ENCODE peak calls at places on chromosome 12, in seven cellular contexts. One of them, this sample, is unnamed.

GRCh38 chr12:12985817-12986408 is 14.2 kb downstream of the HEBP1 start:
- DNase-seq in amniotic stem cell: no peak
- DNase-seq in progenitor cell of endocrine pancreas: no peak
- DNase-seq in NCI-H1417 treated with DMSO at 0.1 percent for 48 hours: no peak
- DNase-seq in stomach: no peak
- DNase-seq in NB4: peak
- DNase-seq in NCI-H1105: no peak
- DNase-seq in this sample: no peak

GRCh38 chr12:104498211-104498801 is 41.6 kb downstream of the CHST11 start:
- DNase-seq in NCI-H1417 treated with DMSO at 0.1 percent for 48 hours: no peak
- DNase-seq in amniotic stem cell: no peak
- DNase-seq in stomach: no peak
- DNase-seq in NB4: peak
- DNase-seq in NCI-H1105: no peak
- DNase-seq in progenitor cell of endocrine pancreas: no peak
- DNase-seq in this sample: no peak

GRCh38 chr12:25155031-25155576 is 39.9 kb downstream of the DNAI7 start:
- DNase-seq in NCI-H1417 treated with DMSO at 0.1 percent for 48 hours: no peak
- DNase-seq in progenitor cell of endocrine pancreas: no peak
- DNase-seq in NCI-H1105: no peak
- DNase-seq in stomach: no peak
- DNase-seq in NB4: peak
- DNase-seq in amniotic stem cell: peak
- DNase-seq in this sample: no peak

GRCh38 chr12:108033091-108033490 is 96.0 kb upstream of the WSCD2 start:
- DNase-seq in NB4: no peak
- DNase-seq in NCI-H1417 treated with DMSO at 0.1 percent for 48 hours: no peak
- DNase-seq in amniotic stem cell: no peak
- DNase-seq in stomach: no peak
- DNase-seq in progenitor cell of endocrine pancreas: no peak
- DNase-seq in NCI-H1105: no peak
- DNase-seq in this sample: no peak

GRCh38 chr12:87140257-87140656 is 884.1 kb upstream of the MGAT4C start:
- DNase-seq in NCI-H1417 treated with DMSO at 0.1 percent for 48 hours: no peak
- DNase-seq in NCI-H1105: no peak
- DNase-seq in stomach: no peak
- DNase-seq in NB4: no peak
- DNase-seq in amniotic stem cell: no peak
- DNase-seq in progenitor cell of endocrine pancreas: no peak
- DNase-seq in this sample: no peak

GRCh38 chr12:43912851-43913250 is 77.0 kb downstream of the TMEM117 start:
- DNase-seq in NCI-H1417 treated with DMSO at 0.1 percent for 48 hours: no peak
- DNase-seq in NCI-H1105: no peak
- DNase-seq in stomach: no peak
- DNase-seq in amniotic stem cell: no peak
- DNase-seq in NB4: no peak
- DNase-seq in progenitor cell of endocrine pancreas: no peak
- DNase-seq in this sample: no peak

GRCh38 chr12:4277856-4278581 is 4.5 kb downstream of the CCND2 start:
- DNase-seq in amniotic stem cell: no peak
- DNase-seq in progenitor cell of endocrine pancreas: no peak
- DNase-seq in stomach: no peak
- DNase-seq in NCI-H1105: no peak
- DNase-seq in NCI-H1417 treated with DMSO at 0.1 percent for 48 hours: no peak
- DNase-seq in NB4: no peak
- DNase-seq in this sample: no peak

GRCh38 chr12:20024194-20024593 is 344.1 kb upstream of the PDE3A start:
- DNase-seq in NCI-H1105: no peak
- DNase-seq in NCI-H1417 treated with DMSO at 0.1 percent for 48 hours: no peak
- DNase-seq in NB4: no peak
- DNase-seq in progenitor cell of endocrine pancreas: no peak
- DNase-seq in amniotic stem cell: no peak
- DNase-seq in stomach: no peak
- DNase-seq in this sample: no peak

GRCh38 chr12:48525332-48525731 is at the start of gene OR8S1:
- DNase-seq in NCI-H1417 treated with DMSO at 0.1 percent for 48 hours: no peak
- DNase-seq in progenitor cell of endocrine pancreas: no peak
- DNase-seq in NCI-H1105: no peak
- DNase-seq in stomach: no peak
- DNase-seq in amniotic stem cell: no peak
- DNase-seq in NB4: no peak
- DNase-seq in this sample: no peak

GRCh38 chr12:4322789-4323188 is 1.8 kb downstream of the TIGAR start:
- DNase-seq in stomach: no peak
- DNase-seq in NCI-H1417 treated with DMSO at 0.1 percent for 48 hours: no peak
- DNase-seq in NCI-H1105: no peak
- DNase-seq in NB4: no peak
- DNase-seq in amniotic stem cell: no peak
- DNase-seq in progenitor cell of endocrine pancreas: no peak
- DNase-seq in this sample: no peak

GRCh38 chr12:121678721-121679300 is 9.4 kb upstream of the MORN3 start:
- DNase-seq in progenitor cell of endocrine pancreas: no peak
- DNase-seq in NB4: no peak
- DNase-seq in stomach: no peak
- DNase-seq in amniotic stem cell: no peak
- DNase-seq in NCI-H1417 treated with DMSO at 0.1 percent for 48 hours: no peak
- DNase-seq in NCI-H1105: no peak
- DNase-seq in this sample: no peak

GRCh38 chr12:13173537-13173936 is 23.0 kb upstream of the EMP1 start:
- DNase-seq in NB4: peak
- DNase-seq in NCI-H1417 treated with DMSO at 0.1 percent for 48 hours: no peak
- DNase-seq in stomach: peak
- DNase-seq in amniotic stem cell: peak
- DNase-seq in progenitor cell of endocrine pancreas: no peak
- DNase-seq in NCI-H1105: no peak
- DNase-seq in this sample: peak

GRCh38 chr12:28328967-28329366 is 138.7 kb downstream of the CCDC91 start:
- DNase-seq in NB4: no peak
- DNase-seq in progenitor cell of endocrine pancreas: no peak
- DNase-seq in NCI-H1105: no peak
- DNase-seq in NCI-H1417 treated with DMSO at 0.1 percent for 48 hours: no peak
- DNase-seq in amniotic stem cell: no peak
- DNase-seq in stomach: no peak
- DNase-seq in this sample: no peak

GRCh38 chr12:7369274-7369729 is 65.4 kb downstream of the ACSM4 start:
- DNase-seq in stomach: no peak
- DNase-seq in NCI-H1105: no peak
- DNase-seq in amniotic stem cell: no peak
- DNase-seq in NCI-H1417 treated with DMSO at 0.1 percent for 48 hours: no peak
- DNase-seq in progenitor cell of endocrine pancreas: no peak
- DNase-seq in NB4: peak
- DNase-seq in this sample: no peak

GRCh38 chr12:20798561-20798960 is 11.9 kb upstream of the SLCO1B3 start:
- DNase-seq in stomach: no peak
- DNase-seq in progenitor cell of endocrine pancreas: no peak
- DNase-seq in NCI-H1105: peak
- DNase-seq in NB4: peak
- DNase-seq in amniotic stem cell: no peak
- DNase-seq in NCI-H1417 treated with DMSO at 0.1 percent for 48 hours: no peak
- DNase-seq in this sample: no peak

GRCh38 chr12:132946507-132946820 is 9.6 kb downstream of the ZNF605 start:
- DNase-seq in progenitor cell of endocrine pancreas: no peak
- DNase-seq in amniotic stem cell: no peak
- DNase-seq in NCI-H1105: no peak
- DNase-seq in NCI-H1417 treated with DMSO at 0.1 percent for 48 hours: no peak
- DNase-seq in stomach: no peak
- DNase-seq in NB4: no peak
- DNase-seq in this sample: no peak

GRCh38 chr12:94327819-94328218 is 131.8 kb downstream of the CEP83 start:
- DNase-seq in amniotic stem cell: no peak
- DNase-seq in progenitor cell of endocrine pancreas: no peak
- DNase-seq in stomach: no peak
- DNase-seq in NCI-H1105: no peak
- DNase-seq in NB4: no peak
- DNase-seq in NCI-H1417 treated with DMSO at 0.1 percent for 48 hours: no peak
- DNase-seq in this sample: no peak

GRCh38 chr12:68896881-68897540 is 36.0 kb downstream of the CPM start:
- DNase-seq in NCI-H1417 treated with DMSO at 0.1 percent for 48 hours: no peak
- DNase-seq in progenitor cell of endocrine pancreas: no peak
- DNase-seq in stomach: no peak
- DNase-seq in NCI-H1105: no peak
- DNase-seq in NB4: peak
- DNase-seq in amniotic stem cell: no peak
- DNase-seq in this sample: no peak

GRCh38 chr12:132161796-132162507 is 17.7 kb downstream of the NOC4L start:
- DNase-seq in stomach: no peak
- DNase-seq in progenitor cell of endocrine pancreas: no peak
- DNase-seq in amniotic stem cell: no peak
- DNase-seq in NB4: no peak
- DNase-seq in NCI-H1105: no peak
- DNase-seq in NCI-H1417 treated with DMSO at 0.1 percent for 48 hours: no peak
- DNase-seq in this sample: no peak

GRCh38 chr12:58443981-58444371 is 476.3 kb downstream of the LRIG3 start:
- DNase-seq in stomach: no peak
- DNase-seq in NCI-H1417 treated with DMSO at 0.1 percent for 48 hours: no peak
- DNase-seq in progenitor cell of endocrine pancreas: no peak
- DNase-seq in NB4: no peak
- DNase-seq in NCI-H1105: no peak
- DNase-seq in amniotic stem cell: no peak
- DNase-seq in this sample: no peak

GRCh38 chr12:129854591-129854990 is 49.2 kb downstream of the TMEM132D start:
- DNase-seq in NB4: no peak
- DNase-seq in NCI-H1417 treated with DMSO at 0.1 percent for 48 hours: no peak
- DNase-seq in stomach: no peak
- DNase-seq in progenitor cell of endocrine pancreas: no peak
- DNase-seq in NCI-H1105: no peak
- DNase-seq in amniotic stem cell: no peak
- DNase-seq in this sample: no peak

GRCh38 chr12:132797820-132798570 is 30.7 kb downstream of the GOLGA3 start:
- DNase-seq in stomach: no peak
- DNase-seq in NCI-H1105: no peak
- DNase-seq in progenitor cell of endocrine pancreas: no peak
- DNase-seq in NB4: no peak
- DNase-seq in NCI-H1417 treated with DMSO at 0.1 percent for 48 hours: no peak
- DNase-seq in amniotic stem cell: no peak
- DNase-seq in this sample: no peak

GRCh38 chr12:77238368-77238767 is 173.0 kb upstream of the E2F7 start:
- DNase-seq in NCI-H1417 treated with DMSO at 0.1 percent for 48 hours: no peak
- DNase-seq in progenitor cell of endocrine pancreas: no peak
- DNase-seq in amniotic stem cell: no peak
- DNase-seq in NB4: no peak
- DNase-seq in stomach: no peak
- DNase-seq in NCI-H1105: no peak
- DNase-seq in this sample: no peak

GRCh38 chr12:104294845-104295674 is 8.5 kb upstream of the EID3 start:
- DNase-seq in amniotic stem cell: no peak
- DNase-seq in progenitor cell of endocrine pancreas: no peak
- DNase-seq in NCI-H1105: no peak
- DNase-seq in NCI-H1417 treated with DMSO at 0.1 percent for 48 hours: no peak
- DNase-seq in NB4: no peak
- DNase-seq in stomach: no peak
- DNase-seq in this sample: no peak

GRCh38 chr12:115570271-115570777 is 707.2 kb downstream of the MED13L start:
- DNase-seq in NB4: no peak
- DNase-seq in progenitor cell of endocrine pancreas: no peak
- DNase-seq in stomach: no peak
- DNase-seq in NCI-H1105: peak
- DNase-seq in NCI-H1417 treated with DMSO at 0.1 percent for 48 hours: no peak
- DNase-seq in amniotic stem cell: peak
- DNase-seq in this sample: no peak

GRCh38 chr12:105945935-105946334 is 192.8 kb downstream of the NUAK1 start:
- DNase-seq in amniotic stem cell: no peak
- DNase-seq in stomach: no peak
- DNase-seq in progenitor cell of endocrine pancreas: no peak
- DNase-seq in NCI-H1417 treated with DMSO at 0.1 percent for 48 hours: no peak
- DNase-seq in NCI-H1105: no peak
- DNase-seq in NB4: no peak
- DNase-seq in this sample: no peak

GRCh38 chr12:130339946-130340345 is 2.3 kb downstream of the PIWIL1 start:
- DNase-seq in NB4: no peak
- DNase-seq in NCI-H1105: no peak
- DNase-seq in stomach: no peak
- DNase-seq in amniotic stem cell: no peak
- DNase-seq in progenitor cell of endocrine pancreas: no peak
- DNase-seq in NCI-H1417 treated with DMSO at 0.1 percent for 48 hours: no peak
- DNase-seq in this sample: peak

GRCh38 chr12:40286583-40286982 is 61.8 kb downstream of the LRRK2 start:
- DNase-seq in amniotic stem cell: no peak
- DNase-seq in stomach: no peak
- DNase-seq in NCI-H1417 treated with DMSO at 0.1 percent for 48 hours: no peak
- DNase-seq in NB4: no peak
- DNase-seq in NCI-H1105: no peak
- DNase-seq in progenitor cell of endocrine pancreas: no peak
- DNase-seq in this sample: no peak

GRCh38 chr12:88922816-88923215 is 342.5 kb upstream of the KITLG start:
- DNase-seq in NCI-H1105: no peak
- DNase-seq in NB4: no peak
- DNase-seq in progenitor cell of endocrine pancreas: no peak
- DNase-seq in stomach: no peak
- DNase-seq in NCI-H1417 treated with DMSO at 0.1 percent for 48 hours: no peak
- DNase-seq in amniotic stem cell: no peak
- DNase-seq in this sample: no peak

GRCh38 chr12:55806982-55807381 is 10.5 kb downstream of the SARNP start:
- DNase-seq in NCI-H1417 treated with DMSO at 0.1 percent for 48 hours: no peak
- DNase-seq in stomach: no peak
- DNase-seq in NB4: no peak
- DNase-seq in amniotic stem cell: no peak
- DNase-seq in NCI-H1105: no peak
- DNase-seq in progenitor cell of endocrine pancreas: no peak
- DNase-seq in this sample: no peak

GRCh38 chr12:125890983-125891382 is 825.7 kb downstream of the AACS start:
- DNase-seq in NCI-H1417 treated with DMSO at 0.1 percent for 48 hours: no peak
- DNase-seq in NB4: no peak
- DNase-seq in NCI-H1105: no peak
- DNase-seq in stomach: no peak
- DNase-seq in progenitor cell of endocrine pancreas: no peak
- DNase-seq in amniotic stem cell: no peak
- DNase-seq in this sample: no peak

GRCh38 chr12:5623411-5623810 is 191.5 kb downstream of the NTF3 start:
- DNase-seq in stomach: no peak
- DNase-seq in NCI-H1417 treated with DMSO at 0.1 percent for 48 hours: no peak
- DNase-seq in NB4: no peak
- DNase-seq in NCI-H1105: no peak
- DNase-seq in amniotic stem cell: no peak
- DNase-seq in progenitor cell of endocrine pancreas: no peak
- DNase-seq in this sample: no peak

GRCh38 chr12:27344246-27344645 is 11.6 kb downstream of the BMAL2 start:
- DNase-seq in NB4: peak
- DNase-seq in NCI-H1417 treated with DMSO at 0.1 percent for 48 hours: no peak
- DNase-seq in stomach: no peak
- DNase-seq in amniotic stem cell: no peak
- DNase-seq in NCI-H1105: no peak
- DNase-seq in progenitor cell of endocrine pancreas: no peak
- DNase-seq in this sample: no peak

GRCh38 chr12:13135336-13136178 is 32.1 kb upstream of the GSG1 start:
- DNase-seq in stomach: peak
- DNase-seq in amniotic stem cell: peak
- DNase-seq in NCI-H1417 treated with DMSO at 0.1 percent for 48 hours: no peak
- DNase-seq in NCI-H1105: no peak
- DNase-seq in progenitor cell of endocrine pancreas: no peak
- DNase-seq in NB4: no peak
- DNase-seq in this sample: peak

This sample was measured in ureter.